ENCODE peak calls at places on chromosomes 4 and X, in five cellular contexts. B is HFF-Myc; P is activated naive CD8-positive, alpha-beta T cell treated with anti-CD3 and anti-CD28 coated beads, Interleukin-2, amount 50 U/mL, for 16 hours; U is right lobe of liver; M is NCI-H1694 treated with DMSO at 0.1 percent for 48 hours. N is an unnamed sample.

GRCh38 chr4:8765084-8765483 is 106.6 kb downstream of the HMX1 start:
- DNase-seq in U (peak; percentile 7), B (no peak), P (no peak), M (no peak), N (no peak)

GRCh38 chr4:16269742-16270522 is 43.7 kb upstream of the TAPT1 start:
- DNase-seq in M (no peak), P (no peak), U (no peak), B (peak; percentile 37), N (peak; percentile 55)

GRCh38 chr4:65668201-65669007 is 1.9 kb downstream of the EPHA5 start:
- DNase-seq in B (no peak), U (no peak), P (no peak), M (peak; percentile 40), N (no peak)

GRCh38 chr4:7384003-7384928 is 50.5 kb downstream of the PSAPL1 start:
- DNase-seq in B (no peak), P (no peak), U (no peak), M (no peak), N (no peak)

GRCh38 chrX:106927700-106928099 is 7.5 kb downstream of the CLDN2 start:
- DNase-seq in M (no peak), P (no peak), B (no peak), U (peak; percentile 74), N (no peak)

GRCh38 chrX:110987292-110987691 is 108.7 kb upstream of the PAK3 start:
- DNase-seq in B (no peak), U (no peak), P (no peak), M (no peak), N (no peak)

GRCh38 chr4:15451866-15452765 is 17.6 kb upstream of the CC2D2A start:
- DNase-seq in U (no peak), B (peak; percentile 68), M (no peak), P (no peak), N (peak; percentile 98)

GRCh38 chrX:1242901-1243402 is 25.7 kb upstream of the CSF2RA start:
- DNase-seq in U (no peak), M (no peak), P (no peak), B (no peak), N (no peak)

GRCh38 chr4:153001626-153002025 is 65.5 kb downstream of the FHDC1 start:
- DNase-seq in U (no peak), M (no peak), P (no peak), B (no peak), N (no peak)

GRCh38 chr4:120659626-120660170 is 262.8 kb downstream of the PRDM5 start:
- DNase-seq in M (no peak), B (no peak), P (no peak), U (no peak), N (no peak)

GRCh38 chr4:147899512-147899911 is 167.6 kb downstream of the ARHGAP10 start:
- DNase-seq in U (no peak), P (no peak), M (no peak), B (no peak), N (peak; percentile 59)

GRCh38 chr4:55707507-55707906 is 71.4 kb upstream of the NMU start:
- DNase-seq in B (no peak), U (no peak), M (no peak), P (no peak), N (no peak)

GRCh38 chrX:119062750-119063374 is 9.9 kb upstream of the CT47C1 start:
- DNase-seq in B (no peak), U (no peak), M (no peak), P (no peak), N (peak; percentile 19)

GRCh38 chr4:63296773-63297172 is 1112.5 kb downstream of the TECRL start:
- DNase-seq in P (no peak), M (peak; percentile 5), B (no peak), U (no peak), N (no peak)

GRCh38 chrX:150599226-150599625 is 30.8 kb downstream of the MTM1 start:
- DNase-seq in M (no peak), U (no peak), P (no peak), B (no peak), N (no peak)

GRCh38 chr4:24024157-24024556 is 134.3 kb upstream of the PPARGC1A start:
- DNase-seq in M (no peak), P (no peak), U (no peak), B (no peak), N (peak; percentile 83)

GRCh38 chr4:148215202-148215601 is 227.0 kb downstream of the NR3C2 start:
- DNase-seq in B (no peak), M (no peak), P (no peak), U (no peak), N (no peak)

GRCh38 chrX:153861147-153861546 is 24.8 kb downstream of the L1CAM start:
- DNase-seq in M (no peak), B (no peak), U (no peak), P (no peak), N (no peak)

GRCh38 chrX:42934020-42934701 is 156.2 kb upstream of the PPP1R2C start:
- DNase-seq in P (no peak), U (no peak), M (no peak), B (no peak), N (no peak)

GRCh38 chrX:80578518-80579105 is 158.4 kb downstream of the TENT5D start:
- DNase-seq in U (no peak), M (peak; percentile 2), B (peak; percentile 0), P (no peak), N (peak; percentile 6)

GRCh38 chr4:27270435-27270834 is 409.8 kb downstream of the STIM2 start:
- DNase-seq in P (no peak), B (no peak), M (no peak), U (no peak), N (no peak)

GRCh38 chrX:138754861-138755260 is 43.3 kb upstream of the FGF13 start:
- DNase-seq in M (no peak), U (no peak), P (no peak), B (no peak), N (no peak)